ENCODE peak calls at places on chromosomes 13 and 19, in six cellular contexts. M is T-helper 2 cell, I is dorsolateral prefrontal cortex, J is A549, O is H54, H is coronary artery. R is an unnamed sample.

GRCh38 chr13:37348916-37349653 is 243.6 kb upstream of the CSNK1A1L start:
- DNase-seq in M (no peak), I (no peak), J (no peak), O (no peak), H (no peak), R (no peak)

GRCh38 chr13:95191821-95192220 is 109.4 kb downstream of the ABCC4 start:
- DNase-seq in M (peak), I (peak), J (peak), O (peak), H (no peak), R (peak)

GRCh38 chr19:36139473-36140288 is at the start of gene CAPNS1:
- DNase-seq in M (peak), I (peak), J (peak), O (peak), H (peak), R (peak)

GRCh38 chr13:42569576-42570344 is 4.2 kb upstream of the TNFSF11 start:
- DNase-seq in M (no peak), I (no peak), J (no peak), O (no peak), H (no peak), R (no peak)

GRCh38 chr19:48398329-48399235 is 5.1 kb downstream of the GRIN2D start:
- DNase-seq in M (peak), I (no peak), J (peak), O (no peak), H (no peak), R (peak)

GRCh38 chr19:51441410-51442390 is 16.6 kb downstream of the SIGLEC8 start:
- DNase-seq in M (peak), I (no peak), J (no peak), O (no peak), H (no peak), R (no peak)

GRCh38 chr13:76647550-76647949 is 238.7 kb downstream of the KCTD12 start:
- DNase-seq in M (no peak), I (no peak), J (no peak), O (no peak), H (no peak), R (no peak)

GRCh38 chr13:41848435-41849255 is 112.3 kb downstream of the VWA8 start:
- DNase-seq in M (no peak), I (no peak), J (no peak), O (no peak), H (no peak), R (peak)

GRCh38 chr13:39602277-39602613 is 748 bp downstream of the LHFPL6 start:
- DNase-seq in M (no peak), I (no peak), J (peak), O (no peak), H (no peak), R (no peak)

GRCh38 chr13:83219832-83220231 is 662.4 kb downstream of the SLITRK1 start:
- DNase-seq in M (no peak), I (no peak), J (no peak), O (no peak), H (no peak), R (no peak)

GRCh38 chr19:51721905-51722304 is 1.9 kb downstream of the HAS1 start:
- DNase-seq in M (no peak), I (no peak), J (no peak), O (no peak), H (no peak), R (no peak)

GRCh38 chr19:609001-609340 is 19.3 kb downstream of the HCN2 start:
- DNase-seq in M (no peak), I (peak), J (no peak), O (peak), H (no peak), R (no peak)

GRCh38 chr19:45886427-45887310 is 728 bp upstream of the IRF2BP1 start:
- DNase-seq in M (peak), I (peak), J (peak), O (peak), H (peak), R (peak)

GRCh38 chr13:21871302-21871862 is 200.5 kb downstream of the FGF9 start:
- DNase-seq in M (no peak), I (no peak), J (no peak), O (no peak), H (no peak), R (no peak)

GRCh38 chr19:18290250-18291018 is 9.0 kb upstream of the JUND start:
- DNase-seq in M (peak), I (no peak), J (no peak), O (no peak), H (no peak), R (no peak)

GRCh38 chr13:80751854-80752253 is 410.9 kb upstream of the SPRY2 start:
- DNase-seq in M (no peak), I (no peak), J (no peak), O (no peak), H (no peak), R (no peak)

GRCh38 chr19:48818234-48818823 is 7.5 kb upstream of the BCAT2 start:
- DNase-seq in M (no peak), I (no peak), J (no peak), O (no peak), H (no peak), R (no peak)

GRCh38 chr13:40404967-40405716 is 261.3 kb downstream of the FOXO1 start:
- DNase-seq in M (no peak), I (no peak), J (no peak), O (no peak), H (no peak), R (no peak)

GRCh38 chr13:47239025-47239424 is 342.2 kb upstream of the HTR2A start:
- DNase-seq in M (no peak), I (no peak), J (no peak), O (no peak), H (no peak), R (no peak)

GRCh38 chr19:17041994-17042393 is 15.4 kb upstream of the CPAMD8 start:
- DNase-seq in M (no peak), I (no peak), J (no peak), O (no peak), H (no peak), R (no peak)

GRCh38 chr13:98900442-98900841 is 77.4 kb downstream of the DOCK9 start:
- DNase-seq in M (no peak), I (no peak), J (no peak), O (no peak), H (no peak), R (no peak)

GRCh38 chr19:38049105-38049649 is 142.2 kb downstream of the SIPA1L3 start:
- DNase-seq in M (peak), I (no peak), J (no peak), O (no peak), H (no peak), R (no peak)

GRCh38 chr13:111410232-111411021 is 90.0 kb downstream of the TEX29 start:
- DNase-seq in M (no peak), I (peak), J (no peak), O (no peak), H (no peak), R (no peak)

GRCh38 chr19:22733691-22734090 is 50.3 kb downstream of the ZNF99 start:
- DNase-seq in M (no peak), I (no peak), J (no peak), O (no peak), H (no peak), R (no peak)